ENCODE peak calls at places on chromosomes 6 and 20, in seven cellular contexts. O is T-helper 1 cell, L is skeletal muscle cell, Y is fibroblast of lung, R is activated T-cell treated with anti-CD3 and anti-CD28 coated beads for 1 hour, M is activated gamma-delta T cell treated with Interleukin-2 at 50 U/mL for 16 hours, E is left ventricle myocardium superior. U is an unnamed sample.

GRCh38 chr6:127956260-127956888 is 55.5 kb upstream of the THEMIS start:
- DNase-seq in R (no peak), M (no peak), E (no peak), L (no peak), Y (peak; percentile 5), O (no peak), U (no peak)

GRCh38 chr20:6654490-6655247 is 112.8 kb upstream of the BMP2 start:
- DNase-seq in M (no peak), L (peak; percentile 27), E (no peak), O (no peak), Y (no peak), R (no peak), U (no peak)

GRCh38 chr6:1111361-1111760 is 200.5 kb upstream of the FOXQ1 start:
- DNase-seq in O (no peak), E (no peak), R (no peak), M (no peak), L (no peak), Y (no peak), U (no peak)

GRCh38 chr20:6051505-6051904 is 2.4 kb downstream of the LRRN4 start:
- DNase-seq in L (no peak), E (no peak), M (no peak), O (no peak), Y (peak; percentile 94), R (no peak), U (no peak)

GRCh38 chr6:21738180-21739094 is 144.9 kb downstream of the SOX4 start:
- DNase-seq in M (no peak), R (no peak), Y (peak; percentile 45), O (no peak), L (no peak), E (no peak), U (no peak)

GRCh38 chr20:14773486-14773885 is 436.1 kb upstream of the FLRT3 start:
- DNase-seq in R (no peak), L (no peak), E (no peak), Y (no peak), M (no peak), O (no peak), U (no peak)

GRCh38 chr6:45619994-45620471 is 242.3 kb upstream of the SUPT3H start:
- DNase-seq in O (no peak), R (no peak), M (no peak), E (no peak), L (no peak), Y (peak; percentile 74), U (no peak)

GRCh38 chr20:3318226-3318884 is 79.4 kb upstream of the SLC4A11 start:
- DNase-seq in R (no peak), M (no peak), Y (peak; percentile 25), L (no peak), E (no peak), O (no peak), U (no peak)

GRCh38 chr20:53773792-53774371 is 180.2 kb upstream of the ZNF217 start:
- DNase-seq in E (no peak), L (peak; percentile 84), R (no peak), Y (peak; percentile 98), O (no peak), M (no peak), U (no peak)

GRCh38 chr20:57397693-57398108 is 6.5 kb downstream of the RBM38 start:
- DNase-seq in R (peak; percentile 54), M (peak; percentile 60), L (no peak), Y (no peak), O (peak; percentile 63), E (peak; percentile 37), U (peak; percentile 49)

GRCh38 chr20:17878912-17879602 is 89.5 kb downstream of the SNX5 start:
- DNase-seq in R (no peak), M (no peak), Y (no peak), E (no peak), O (no peak), L (no peak), U (no peak)

GRCh38 chr6:35300848-35301247 is 3.2 kb downstream of the DEF6 start:
- DNase-seq in L (no peak), R (peak; percentile 45), M (peak; percentile 59), Y (no peak), E (no peak), O (no peak), U (peak; percentile 43)

GRCh38 chr20:18729426-18729825 is 84.2 kb upstream of the SCP2D1 start:
- DNase-seq in E (no peak), O (no peak), Y (no peak), R (no peak), L (no peak), M (no peak), U (no peak)

GRCh38 chr6:165308926-165309731 is at the start of gene C6orf118:
- DNase-seq in R (no peak), Y (peak; percentile 75), L (peak; percentile 28), O (no peak), M (no peak), E (peak; percentile 70), U (no peak)

GRCh38 chr6:28368522-28368921 is 18.8 kb downstream of the ZKSCAN3 start:
- DNase-seq in Y (no peak), R (no peak), E (no peak), L (no peak), M (no peak), O (no peak), U (no peak)

GRCh38 chr20:37922016-37922415 is 19.1 kb downstream of the VSTM2L start:
- DNase-seq in Y (no peak), M (no peak), L (no peak), R (no peak), O (no peak), E (no peak), U (no peak)

GRCh38 chr20:9919271-9920014 is 80.6 kb upstream of the PAK5 start:
- DNase-seq in E (no peak), Y (no peak), L (no peak), M (no peak), R (no peak), O (no peak), U (no peak)

GRCh38 chr6:119676971-119677370 is 327.4 kb upstream of the MAN1A1 start:
- DNase-seq in R (no peak), M (no peak), O (no peak), Y (peak; percentile 36), L (peak; percentile 18), E (no peak), U (no peak)

GRCh38 chr6:48765352-48765961 is 654.5 kb upstream of the PTCHD4 start:
- DNase-seq in R (no peak), E (no peak), Y (peak; percentile 61), L (no peak), O (no peak), M (no peak), U (no peak)

GRCh38 chr6:30726506-30727413 is 6.6 kb downstream of the TUBB start:
- DNase-seq in E (no peak), M (no peak), O (no peak), R (no peak), L (no peak), Y (no peak), U (no peak)

GRCh38 chr6:170076466-170077165 is 214.3 kb downstream of the DLL1 start:
- DNase-seq in R (no peak), L (no peak), Y (no peak), M (no peak), E (peak; percentile 19), O (no peak), U (no peak)

GRCh38 chr6:56746767-56747504 is 104.2 kb upstream of the DST start:
- DNase-seq in M (no peak), Y (peak; percentile 53), E (no peak), L (no peak), R (no peak), O (no peak), U (no peak)

GRCh38 chr6:133277228-133277894 is 36.2 kb downstream of the EYA4 start:
- DNase-seq in Y (no peak), R (no peak), E (no peak), O (no peak), M (no peak), L (no peak), U (no peak)

GRCh38 chr6:73733791-73734190 is 37.8 kb downstream of the CD109 start:
- DNase-seq in L (no peak), E (no peak), O (no peak), R (no peak), Y (no peak), M (no peak), U (no peak)

GRCh38 chr6:151370509-151371078 is 20.8 kb downstream of the ZBTB2 start:
- DNase-seq in Y (peak; percentile 50), O (no peak), M (no peak), L (no peak), R (no peak), E (no peak), U (no peak)

GRCh38 chr6:151690768-151691562 is 116.5 kb upstream of the ESR1 start:
- DNase-seq in L (no peak), M (no peak), E (no peak), Y (peak; percentile 23), R (no peak), O (no peak), U (no peak)

GRCh38 chr6:72316675-72317380 is 305.0 kb upstream of the KCNQ5 start:
- DNase-seq in E (no peak), Y (no peak), L (no peak), M (no peak), R (no peak), O (no peak), U (no peak)

U was measured in T-helper 17 cell.